ENCODE peak calls at places on chromosomes 5 and 9, in ten cellular contexts. P is heart left ventricle, J is neural progenitor cell, D is cardiac muscle cell, S is uterus, K is IMR-90, O is suprapubic skin, R is stomach, T is heart right ventricle, M is fibroblast of lung. H is an unnamed sample.

GRCh38 chr9:125906144-125906543 is 159.0 kb downstream of the PBX3 start:
- DNase-seq in S (no peak), R (no peak), P (no peak), D (peak; percentile 57), T (no peak), O (no peak), K (peak; percentile 54), M (peak; percentile 39), J (no peak), H (peak; percentile 34)

GRCh38 chr9:22279621-22280020 is 167.0 kb upstream of the DMRTA1 start:
- DNase-seq in T (no peak), S (no peak), D (no peak), M (no peak), R (no peak), O (no peak), P (no peak), K (no peak), J (no peak), H (no peak)

GRCh38 chr9:109329274-109330258 is 8.7 kb upstream of the EPB41L4B start:
- DNase-seq in R (peak; percentile 88), O (peak; percentile 73), M (peak; percentile 85), D (peak; percentile 74), J (no peak), K (peak; percentile 58), T (peak; percentile 33), S (no peak), P (no peak), H (peak; percentile 70)

GRCh38 chr5:126755593-126755992 is 21.3 kb upstream of the LMNB1 start:
- DNase-seq in S (no peak), K (no peak), R (no peak), O (no peak), T (no peak), D (no peak), P (no peak), M (no peak), J (no peak), H (no peak)

GRCh38 chr9:12884736-12885395 is 110.0 kb downstream of the LURAP1L start:
- DNase-seq in T (no peak), M (peak; percentile 85), K (peak; percentile 88), O (no peak), P (no peak), D (peak; percentile 90), S (no peak), J (peak; percentile 20), R (no peak), H (peak; percentile 94)

GRCh38 chr9:122005597-122005996 is 87.5 kb downstream of the TTLL11 start:
- DNase-seq in D (peak; percentile 40), M (peak; percentile 31), O (no peak), J (peak; percentile 23), K (peak; percentile 41), S (no peak), T (no peak), R (no peak), P (no peak), H (no peak)

GRCh38 chr5:67805666-67806348 is 409.7 kb upstream of the PIK3R1 start:
- DNase-seq in P (no peak), O (no peak), D (no peak), J (peak; percentile 71), T (no peak), K (no peak), R (no peak), S (no peak), M (no peak), H (no peak)

GRCh38 chr5:178152491-178153444 is 917 bp downstream of the NHP2 start:
- DNase-seq in T (no peak), O (no peak), S (no peak), P (no peak), R (no peak), D (no peak), M (no peak), K (peak; percentile 12), J (peak; percentile 55), H (no peak)

GRCh38 chr5:168525856-168526255 is 3.2 kb upstream of the FBLL1 start:
- DNase-seq in O (no peak), M (no peak), K (no peak), P (no peak), J (no peak), S (no peak), R (no peak), T (no peak), D (no peak), H (no peak)

GRCh38 chr5:113246371-113246870 is 188.4 kb downstream of the TSSK1B start:
- DNase-seq in J (no peak), O (no peak), S (peak; percentile 58), R (no peak), T (peak; percentile 23), D (peak; percentile 93), M (peak; percentile 33), K (no peak), P (no peak), H (peak; percentile 78)
- H3K4me3 ChIP-seq in J (no peak overlapping the region), O (peak overlapping the region; percentile 12), S (peak overlapping the region; percentile 0), R (no peak overlapping the region), T (no peak overlapping the region), D (no peak overlapping the region), M (no peak overlapping the region), K (no peak overlapping the region), P (peak overlapping the region; percentile 33), H (peak overlapping the region; percentile 9)

DNA sequence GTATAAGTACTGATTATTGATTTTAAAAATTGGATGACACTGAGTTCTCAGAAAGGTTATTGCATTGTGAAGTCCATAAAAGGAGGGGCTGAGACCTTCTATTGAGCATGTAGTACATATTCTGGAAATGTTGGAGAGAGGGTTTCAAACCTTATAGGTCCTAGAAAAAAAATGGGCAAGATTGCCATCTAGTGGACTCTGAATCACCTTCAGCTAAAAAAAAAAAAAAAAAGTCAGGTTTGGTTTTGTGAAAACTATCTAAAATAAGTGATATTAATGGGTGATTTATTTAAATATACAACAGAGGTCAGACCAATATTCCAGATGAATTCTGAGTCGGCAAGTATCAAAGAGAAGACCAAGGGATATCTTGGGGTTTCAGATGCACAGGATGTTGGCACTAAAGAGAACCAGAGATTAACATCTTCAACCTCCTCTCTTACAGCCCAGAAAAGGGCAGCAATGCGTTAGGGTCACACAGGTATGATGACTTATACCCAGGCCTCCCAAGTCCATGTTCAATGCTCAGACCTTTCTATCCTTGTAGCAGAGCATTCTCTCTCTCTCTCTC is 109.8 kb upstream of the NMUR2 start:
- DNase-seq in D (peak; percentile 24), K (peak; percentile 11), R (no peak), J (peak; percentile 67), O (no peak), S (no peak), T (no peak), P (no peak), M (peak; percentile 35), H (peak; percentile 35)
- TF ChIP-seq CTCF in D (peak; percentile 48), K (peak; percentile 44), R (peak; percentile 20), J (peak; percentile 70), O (no peak), S (no peak), T (peak; percentile 42), P (peak; percentile 51), M (peak; percentile 55), H (peak; percentile 47)

GRCh38 chr9:133886563-133887501 is 105.3 kb downstream of the VAV2 start:
- DNase-seq in D (no peak), O (no peak), R (no peak), P (no peak), S (no peak), T (no peak), M (no peak), K (no peak), J (peak; percentile 39), H (no peak)

GRCh38 chr9:133889498-133890301 is 102.4 kb downstream of the VAV2 start:
- DNase-seq in D (no peak), K (peak; percentile 20), R (no peak), S (no peak), M (no peak), J (no peak), T (no peak), O (no peak), P (no peak), H (peak; percentile 20)

GRCh38 chr9:133887540-133888047 is 104.5 kb downstream of the VAV2 start:
- DNase-seq in J (no peak), M (no peak), D (no peak), K (no peak), R (no peak), T (no peak), O (no peak), P (no peak), S (no peak), H (no peak)

GRCh38 chr9:133888779-133889491 is 103.2 kb downstream of the VAV2 start:
- DNase-seq in M (no peak), P (no peak), D (no peak), R (no peak), K (no peak), T (no peak), O (no peak), S (no peak), J (no peak), H (no peak)

DNA sequence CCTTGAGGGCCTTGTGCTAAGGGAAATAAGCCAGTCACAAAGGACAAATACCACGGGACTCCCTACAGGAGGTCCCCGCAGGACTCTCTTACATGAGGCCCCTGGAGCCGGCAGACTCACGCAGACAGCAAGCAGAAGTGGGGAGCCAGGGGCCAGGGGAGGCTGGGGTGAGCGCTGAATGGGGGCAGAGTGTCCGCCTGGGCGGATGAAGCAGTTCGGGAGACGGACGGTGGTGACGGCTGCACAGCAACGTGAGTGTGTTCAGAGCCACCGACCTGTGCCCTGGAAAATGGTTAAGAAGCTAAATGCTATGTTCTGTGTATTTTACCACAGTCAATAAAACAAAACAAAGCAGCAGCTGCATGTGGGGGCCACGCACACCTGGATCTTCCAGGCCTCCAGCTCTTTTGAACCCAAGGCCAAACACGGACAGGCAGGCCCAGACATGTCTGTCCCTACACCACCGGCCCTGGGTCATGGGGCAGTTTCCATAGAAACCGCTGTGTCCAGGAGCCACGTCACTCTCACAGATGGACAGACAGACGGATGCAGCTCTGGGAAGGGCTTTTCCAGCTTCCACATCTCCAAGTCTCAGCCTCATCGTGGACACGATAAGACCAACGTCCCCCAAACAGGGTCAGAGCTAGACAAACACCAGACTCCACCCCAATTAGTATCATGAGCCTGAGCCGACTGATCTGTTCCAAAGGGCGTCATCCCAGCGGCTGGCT is 103.9 kb downstream of the VAV2 start:
- DNase-seq in P (no peak), O (no peak), T (no peak), J (peak; percentile 37), D (no peak), S (no peak), R (no peak), K (no peak), M (no peak), H (no peak)
- H3K4me3 ChIP-seq in P (no peak overlapping the region), O (no peak overlapping the region), T (no peak overlapping the region), J (no peak overlapping the region), D (no peak overlapping the region), S (no peak overlapping the region), R (no peak overlapping the region), K (no peak overlapping the region), M (no peak overlapping the region), H (no peak overlapping the region)

GRCh38 chr5:8843766-8844165 is 702.1 kb downstream of the SEMA5A start:
- DNase-seq in D (peak; percentile 80), S (no peak), K (peak; percentile 85), R (no peak), T (no peak), J (peak; percentile 30), M (peak; percentile 89), P (no peak), O (peak; percentile 84), H (peak; percentile 91)
- TF ChIP-seq CTCF in D (no peak), S (no peak), K (no peak), R (no peak), T (no peak), J (no peak), M (no peak), P (no peak), O (no peak), H (no peak)